ENCODE peak calls at places on chromosomes 3 and 15, in six cellular contexts. F is H1, N is A549, X is ovary, A is HepG2, Z is suprapubic skin. R is an unnamed sample.

GRCh38 chr15:64521726-64522164 is 61.4 kb downstream of the ZNF609 start:
- DNase-seq in F (peak; percentile 36), N (peak; percentile 30), X (no peak), A (peak; percentile 78), Z (no peak), R (no peak)

GRCh38 chr15:89121414-89121813 is 33.2 kb downstream of the ABHD2 start:
- DNase-seq in F (no peak), N (no peak), X (no peak), A (peak; percentile 78), Z (no peak), R (no peak)

GRCh38 chr15:48469271-48469670 is 138.0 kb downstream of the DUT start:
- DNase-seq in F (no peak), N (no peak), X (no peak), A (no peak), Z (no peak), R (no peak)

GRCh38 chr15:88605507-88606436 is 15.4 kb upstream of the AEN start:
- DNase-seq in F (no peak), N (no peak), X (no peak), A (no peak), Z (no peak), R (no peak)

GRCh38 chr3:58899159-58899952 is 150.5 kb downstream of the CFAP20DC start:
- DNase-seq in F (no peak), N (no peak), X (peak; percentile 39), A (no peak), Z (no peak), R (peak; percentile 63)

GRCh38 chr15:57505949-57506391 is 85.7 kb upstream of the MYZAP start:
- DNase-seq in F (no peak), N (no peak), X (no peak), A (no peak), Z (peak; percentile 86), R (no peak)

GRCh38 chr3:99757948-99758347 is 59.7 kb upstream of the CMSS1 start:
- DNase-seq in F (no peak), N (no peak), X (no peak), A (no peak), Z (no peak), R (no peak)

GRCh38 chr3:156693166-156693565 is 18.8 kb downstream of the TIPARP start:
- DNase-seq in F (no peak), N (no peak), X (no peak), A (no peak), Z (no peak), R (no peak)

GRCh38 chr15:83983634-83984458 is 251.7 kb upstream of the GOLGA6L4 start:
- DNase-seq in F (no peak), N (no peak), X (no peak), A (no peak), Z (no peak), R (no peak)

GRCh38 chr15:57503051-57503702 is 88.5 kb upstream of the MYZAP start:
- DNase-seq in F (no peak), N (no peak), X (no peak), A (peak; percentile 25), Z (no peak), R (no peak)

GRCh38 chr15:82999426-82999825 is 12.0 kb downstream of the C15orf40 start:
- DNase-seq in F (no peak), N (no peak), X (no peak), A (no peak), Z (no peak), R (no peak)

GRCh38 chr3:156750874-156751245 is 75.3 kb upstream of the LEKR1 start:
- DNase-seq in F (no peak), N (no peak), X (no peak), A (no peak), Z (no peak), R (no peak)

GRCh38 chr3:31275038-31275562 is 257.6 kb upstream of the STT3B start:
- DNase-seq in F (no peak), N (peak; percentile 41), X (peak; percentile 63), A (peak; percentile 81), Z (no peak), R (no peak)

GRCh38 chr3:188421151-188421821 is 267.3 kb downstream of the LPP start:
- DNase-seq in F (no peak), N (no peak), X (no peak), A (no peak), Z (no peak), R (no peak)

GRCh38 chr3:141331370-141332318 is 36.7 kb upstream of the ZBTB38 start:
- DNase-seq in F (no peak), N (peak; percentile 96), X (peak; percentile 28), A (peak; percentile 53), Z (no peak), R (peak; percentile 69)

GRCh38 chr3:15535757-15536156 is 14.3 kb upstream of the COLQ start:
- DNase-seq in F (no peak), N (no peak), X (no peak), A (no peak), Z (no peak), R (no peak)

GRCh38 chr15:64046347-64047153 is at the start of gene DAPK2:
- DNase-seq in F (no peak), N (peak; percentile 98), X (peak; percentile 58), A (peak; percentile 27), Z (no peak), R (no peak)

GRCh38 chr15:40266828-40267304 is 16.0 kb downstream of the ANKRD63 start:
- DNase-seq in F (no peak), N (peak; percentile 85), X (peak; percentile 84), A (peak; percentile 21), Z (no peak), R (no peak)

GRCh38 chr15:40265355-40265754 is 17.5 kb downstream of the ANKRD63 start:
- DNase-seq in F (no peak), N (no peak), X (no peak), A (no peak), Z (no peak), R (no peak)

GRCh38 chr15:40265875-40266274 is 17.0 kb downstream of the ANKRD63 start:
- DNase-seq in F (no peak), N (no peak), X (no peak), A (no peak), Z (no peak), R (no peak)

GRCh38 chr15:40263036-40263754 is 19.7 kb downstream of the ANKRD63 start:
- DNase-seq in F (no peak), N (no peak), X (no peak), A (no peak), Z (no peak), R (no peak)

GRCh38 chr15:40264321-40265153 is 18.3 kb downstream of the ANKRD63 start:
- DNase-seq in F (no peak), N (no peak), X (no peak), A (no peak), Z (no peak), R (no peak)
- TF ChIP-seq EP300 in F (no peak), N (no peak), X (no peak), A (no peak), Z (no peak), R (no peak)

DNA sequence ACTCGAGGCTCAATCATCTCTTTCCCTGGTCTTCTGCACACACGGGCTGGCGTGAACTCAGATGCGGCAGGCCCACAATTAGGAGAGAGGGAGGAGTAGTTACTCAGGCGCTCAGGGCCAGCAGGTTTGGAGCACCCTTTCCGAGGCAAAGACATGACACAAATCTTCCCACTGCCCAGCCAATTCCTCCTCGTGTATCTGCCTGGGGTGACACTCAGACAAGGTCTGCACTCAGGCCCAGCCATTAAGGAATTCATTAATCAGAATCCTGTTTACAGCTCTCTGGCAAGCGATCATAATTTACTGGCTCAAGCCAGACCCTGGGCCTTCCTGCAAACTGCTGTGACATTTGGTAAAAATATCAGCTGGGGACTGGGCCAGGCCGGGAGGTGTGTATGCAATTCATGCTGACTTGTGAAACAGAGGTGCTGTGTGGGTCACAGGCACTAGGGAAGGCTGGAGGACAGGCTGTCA is 68.1 kb upstream of the TLE3 start:
- DNase-seq in F (no peak), N (no peak), X (peak; percentile 46), A (no peak), Z (no peak), R (no peak)
- TF ChIP-seq EP300 in F (no peak), N (no peak), X (no peak), A (no peak), Z (no peak), R (no peak)

GRCh38 chr3:13005301-13005700 is 67.9 kb downstream of the IQSEC1 start:
- DNase-seq in F (no peak), N (no peak), X (no peak), A (no peak), Z (no peak), R (no peak)

GRCh38 chr3:13008114-13008995 is 64.9 kb downstream of the IQSEC1 start:
- DNase-seq in F (no peak), N (no peak), X (no peak), A (no peak), Z (no peak), R (no peak)

GRCh38 chr3:13009132-13009945 is 63.9 kb downstream of the IQSEC1 start:
- DNase-seq in F (no peak), N (no peak), X (no peak), A (no peak), Z (no peak), R (no peak)

GRCh38 chr3:13006216-13006990 is 66.8 kb downstream of the IQSEC1 start:
- DNase-seq in F (no peak), N (no peak), X (no peak), A (no peak), Z (no peak), R (no peak)

GRCh38 chr3:13007251-13007941 is 65.8 kb downstream of the IQSEC1 start:
- DNase-seq in F (no peak), N (no peak), X (no peak), A (no peak), Z (no peak), R (no peak)
- TF ChIP-seq EP300 in F (no peak), N (no peak), X (no peak), A (no peak), Z (no peak), R (no peak)

GRCh38 chr15:55589297-55589696 is 1.2 kb upstream of the PYGO1 start:
- DNase-seq in F (no peak), N (no peak), X (no peak), A (no peak), Z (no peak), R (no peak)

GRCh38 chr15:55586808-55587207 is 1.3 kb downstream of the PYGO1 start:
- DNase-seq in F (no peak), N (no peak), X (no peak), A (no peak), Z (no peak), R (no peak)

GRCh38 chr15:55588070-55588817 is at the start of gene PYGO1:
- DNase-seq in F (no peak), N (peak; percentile 69), X (peak; percentile 65), A (peak; percentile 5), Z (peak; percentile 85), R (no peak)

GRCh38 chr15:55588818-55589122 is 625 bp upstream of the PYGO1 start:
- DNase-seq in F (no peak), N (no peak), X (no peak), A (no peak), Z (no peak), R (no peak)

DNA sequence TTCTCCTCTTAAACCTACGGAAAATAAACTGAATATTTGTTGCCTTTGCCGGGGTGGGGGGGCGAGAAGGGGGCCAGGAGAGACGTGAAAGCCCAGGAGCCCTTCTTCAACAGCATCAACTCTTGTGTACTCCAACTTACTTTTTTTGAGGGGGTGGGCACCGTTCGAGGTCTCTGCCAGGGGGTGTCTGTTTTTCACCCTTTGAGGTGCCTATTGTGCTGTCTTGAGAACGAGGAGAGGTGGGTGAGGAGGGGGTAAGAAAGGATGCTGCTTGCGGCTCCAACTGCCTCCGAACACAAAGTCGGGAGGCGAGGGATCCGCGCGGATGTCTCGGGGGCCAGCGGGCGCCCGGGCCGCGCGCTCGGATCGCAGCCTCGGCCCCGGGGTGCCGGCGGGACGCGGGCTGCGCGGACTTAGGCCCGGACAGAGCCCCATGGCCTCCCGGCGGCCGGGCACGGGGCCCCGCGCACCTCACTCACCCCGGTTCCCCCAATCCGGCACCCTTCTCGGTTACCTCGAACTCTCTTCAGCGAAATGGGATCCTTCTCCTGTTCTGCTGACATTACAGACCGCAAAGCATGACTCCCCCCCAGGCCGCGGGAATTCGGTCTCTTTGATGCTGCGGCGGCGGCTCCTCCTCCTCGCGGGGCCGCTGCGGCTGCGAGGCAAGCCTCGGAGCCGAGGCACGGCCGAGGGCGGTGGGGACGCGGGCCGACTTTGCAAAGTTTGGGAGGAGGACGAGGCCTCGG is 650 bp downstream of the PYGO1 start:
- DNase-seq in F (no peak), N (peak; percentile 75), X (peak; percentile 49), A (peak; percentile 31), Z (no peak), R (no peak)
- TF ChIP-seq EP300 in F (no peak), N (no peak), X (no peak), A (no peak), Z (no peak), R (no peak)

R was measured in GM12878.